ENCODE peak calls at places on chromosomes 4 and X, in four cellular contexts. A is esophagus muscularis mucosa; G is effector memory CD4-positive, alpha-beta T cell; Z is substantia nigra. B is an unnamed sample.

GRCh38 chr4:48190839-48191238 is 56.8 kb upstream of the TXK start:
- DNase-seq in A (no peak), G (no peak), Z (no peak), B (no peak)

GRCh38 chr4:172142331-172142738 is 329.1 kb downstream of the GALNTL6 start:
- DNase-seq in A (no peak), G (no peak), Z (no peak), B (no peak)

GRCh38 chr4:74480267-74480666 is 35.3 kb downstream of the AREG start:
- DNase-seq in A (no peak), G (no peak), Z (no peak), B (no peak)

GRCh38 chr4:14908635-14909034 is 93.6 kb upstream of the CPEB2 start:
- DNase-seq in A (no peak), G (no peak), Z (no peak), B (no peak)

GRCh38 chr4:93103042-93103441 is 725.5 kb upstream of the ATOH1 start:
- DNase-seq in A (no peak), G (no peak), Z (no peak), B (no peak)

GRCh38 chr4:127446309-127446708 is 186.4 kb upstream of the INTU start:
- DNase-seq in A (no peak), G (no peak), Z (no peak), B (no peak)

GRCh38 chrX:100680756-100681155 is 36.8 kb downstream of the SRPX2 start:
- DNase-seq in A (no peak), G (no peak), Z (no peak), B (no peak)

GRCh38 chrX:13428055-13428786 is 108.4 kb upstream of the ATXN3L start:
- DNase-seq in A (no peak), G (no peak), Z (no peak), B (no peak)

GRCh38 chrX:103734125-103734760 is 23.5 kb downstream of the TMEM31 start:
- DNase-seq in A (no peak), G (no peak), Z (no peak), B (no peak)

GRCh38 chrX:47704736-47705135 is 45.8 kb upstream of the UXT start:
- DNase-seq in A (no peak), G (no peak), Z (no peak), B (no peak)

GRCh38 chrX:51889851-51890250 is 3.6 kb upstream of the MAGED1 start:
- DNase-seq in A (no peak), G (no peak), Z (no peak), B (no peak)

GRCh38 chr4:1008840-1009646 is 2.4 kb upstream of the FGFRL1 start:
- DNase-seq in A (no peak), G (no peak), Z (no peak), B (peak)
- H3K27ac ChIP-seq in A (peak), G (no peak), Z (no peak), B (no peak)

GRCh38 chr4:147824884-147825283 is 93.0 kb downstream of the ARHGAP10 start:
- DNase-seq in A (no peak), G (no peak), Z (no peak), B (no peak)

GRCh38 chr4:147822128-147822527 is 90.2 kb downstream of the ARHGAP10 start:
- DNase-seq in A (peak), G (no peak), Z (no peak), B (peak)

GRCh38 chr4:147824316-147824715 is 92.4 kb downstream of the ARHGAP10 start:
- DNase-seq in A (no peak), G (no peak), Z (no peak), B (no peak)

GRCh38 chr4:147821555-147821954 is 89.7 kb downstream of the ARHGAP10 start:
- DNase-seq in A (no peak), G (no peak), Z (no peak), B (no peak)

GRCh38 chr4:147823135-147823534 is 91.2 kb downstream of the ARHGAP10 start:
- DNase-seq in A (no peak), G (no peak), Z (no peak), B (no peak)
- H3K27ac ChIP-seq in A (peak), G (no peak), Z (no peak), B (no peak)

DNA sequence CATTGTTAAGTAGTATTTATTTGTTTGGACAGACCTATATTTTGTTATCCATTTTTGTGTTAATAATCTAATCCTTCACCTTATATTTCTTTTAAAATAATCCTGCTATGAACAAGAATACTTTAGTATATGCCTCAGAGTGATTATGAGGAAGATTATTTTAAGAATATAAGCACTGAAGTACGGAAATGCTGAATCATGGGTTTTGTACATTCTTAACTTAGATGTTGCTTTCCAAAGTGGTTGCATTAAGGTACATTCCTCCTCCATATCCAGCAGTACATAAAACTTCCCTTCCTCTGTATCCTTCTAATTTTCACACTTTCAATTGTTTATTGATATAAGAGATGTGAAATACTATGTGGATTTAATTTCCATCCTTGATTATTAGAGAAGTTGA is 491.4 kb upstream of the GRID2 start:
- DNase-seq in A (no peak), G (no peak), Z (no peak), B (no peak)
- H3K27ac ChIP-seq in A (no peak), G (no peak), Z (no peak), B (no peak)

DNA sequence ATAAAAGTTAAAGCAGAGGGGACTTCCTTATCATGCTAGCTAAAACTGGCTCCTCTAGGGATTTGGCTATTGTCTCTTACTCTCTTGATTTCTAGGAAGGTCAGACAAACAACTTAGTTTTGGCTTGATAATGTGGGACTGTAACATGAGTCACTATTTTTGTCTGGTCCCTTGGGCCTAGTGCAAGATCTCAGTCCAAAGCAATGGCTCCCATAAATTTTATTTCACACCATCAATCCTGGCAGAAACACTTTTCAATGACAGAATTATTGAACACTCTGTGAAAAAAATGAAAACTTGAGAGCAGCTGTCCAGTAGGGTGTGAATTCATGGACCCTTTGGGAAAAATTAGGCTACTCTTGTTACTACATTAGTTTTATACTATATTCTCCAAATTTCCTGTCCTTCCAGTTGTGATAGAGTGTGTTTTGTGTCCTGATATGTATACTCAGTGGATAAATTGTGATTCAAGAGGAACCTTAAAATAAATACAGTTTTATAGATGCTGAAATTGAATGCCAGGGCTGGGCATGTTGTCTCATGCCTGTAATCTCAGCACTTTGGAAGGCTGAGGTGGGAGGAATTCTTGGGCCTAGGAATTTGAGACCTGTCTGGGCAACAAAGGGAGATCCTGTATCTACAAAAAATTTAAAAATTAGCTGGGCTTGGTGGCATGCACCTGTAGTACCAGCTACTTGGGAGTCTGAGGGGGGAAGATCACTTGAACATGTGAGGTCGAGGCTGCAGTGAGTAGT is 10.8 kb upstream of the SNCA start:
- DNase-seq in A (no peak), G (no peak), Z (no peak), B (no peak)
- H3K27ac ChIP-seq in A (no peak), G (no peak), Z (no peak), B (no peak)

GRCh38 chr4:94508256-94508655 is 56.5 kb downstream of the PDLIM5 start:
- DNase-seq in A (no peak), G (no peak), Z (no peak), B (no peak)

GRCh38 chr4:94508841-94509240 is 57.1 kb downstream of the PDLIM5 start:
- DNase-seq in A (no peak), G (no peak), Z (no peak), B (no peak)

GRCh38 chr4:94507281-94507680 is 55.5 kb downstream of the PDLIM5 start:
- DNase-seq in A (no peak), G (no peak), Z (no peak), B (no peak)

GRCh38 chr4:94506822-94507221 is 55.1 kb downstream of the PDLIM5 start:
- DNase-seq in A (no peak), G (no peak), Z (no peak), B (peak)

GRCh38 chr4:94507708-94508107 is 56.0 kb downstream of the PDLIM5 start:
- DNase-seq in A (no peak), G (no peak), Z (no peak), B (no peak)
- H3K27ac ChIP-seq in A (peak), G (no peak), Z (no peak), B (no peak)

GRCh38 chr4:82748781-82749504 is 49.7 kb downstream of the SCD5 start:
- DNase-seq in A (no peak), G (no peak), Z (no peak), B (no peak)
- H3K27ac ChIP-seq in A (no peak), G (no peak), Z (peak), B (no peak)